ENCODE peak calls at places on chromosomes 12 and 14, in five cellular contexts. V, N, F, O and G are unnamed samples.

GRCh38 chr14:78162202-78162601 is 8.0 kb upstream of the NRXN3 start:
- DNase-seq in V (no peak), F (peak; percentile 61), N (no peak), O (no peak), G (no peak)

GRCh38 chr12:77099799-77100198 is 34.4 kb upstream of the E2F7 start:
- DNase-seq in V (no peak), N (peak; percentile 18), O (no peak), F (no peak), G (no peak)

GRCh38 chr14:63357841-63358240 is 39.1 kb upstream of the GPHB5 start:
- DNase-seq in V (no peak), O (no peak), N (no peak), F (no peak), G (no peak)

GRCh38 chr14:104586832-104587620 is 7.5 kb downstream of the C14orf180 start:
- DNase-seq in O (peak; percentile 29), N (no peak), V (no peak), F (no peak), G (no peak)

GRCh38 chr12:15757553-15758255 is 31.5 kb downstream of the EPS8 start:
- DNase-seq in N (peak; percentile 91), O (peak; percentile 6), F (peak; percentile 90), V (peak; percentile 60), G (no peak)

GRCh38 chr12:50387972-50388478 is 8.4 kb downstream of the FAM186A start:
- DNase-seq in N (peak; percentile 12), O (no peak), F (no peak), V (peak; percentile 21), G (no peak)

GRCh38 chr14:20696776-20697175 is 8.2 kb downstream of the ANG start:
- DNase-seq in O (no peak), N (no peak), V (no peak), F (no peak), G (no peak)

GRCh38 chr12:77488041-77488620 is 342.6 kb upstream of the NAV3 start:
- DNase-seq in F (peak; percentile 76), O (no peak), V (peak; percentile 71), N (peak; percentile 14), G (no peak)

GRCh38 chr12:95134085-95134484 is 60.7 kb upstream of the NR2C1 start:
- DNase-seq in V (no peak), O (no peak), F (no peak), N (no peak), G (no peak)

GRCh38 chr14:64736271-64737131 is 32.3 kb downstream of the PLEKHG3 start:
- DNase-seq in F (no peak), V (no peak), O (no peak), N (no peak), G (peak; percentile 87)

GRCh38 chr12:4160314-4161040 is 113.1 kb upstream of the CCND2 start:
- DNase-seq in O (no peak), F (no peak), N (no peak), V (no peak), G (no peak)

GRCh38 chr12:83823386-83824045 is 1089.1 kb downstream of the SLC6A15 start:
- DNase-seq in F (no peak), V (no peak), N (peak; percentile 41), O (no peak), G (peak; percentile 21)